ENCODE peak calls at places on chromosomes 6 and 20, in four cellular contexts. E is endothelial cell, A is A673, K is A549. D is an unnamed sample.

GRCh38 chr20:53716385-53716784 is 122.7 kb upstream of the ZNF217 start:
- DNase-seq in A (no peak), E (no peak), K (no peak), D (no peak)

GRCh38 chr6:139147628-139148027 is 12.7 kb downstream of the HECA start:
- DNase-seq in K (no peak), E (no peak), A (no peak), D (no peak)

GRCh38 chr20:25083141-25083772 is 1.3 kb upstream of the VSX1 start:
- DNase-seq in K (no peak), A (no peak), E (no peak), D (no peak)

GRCh38 chr6:37038297-37039198 is 33.1 kb downstream of the FGD2 start:
- DNase-seq in A (no peak), E (no peak), K (no peak), D (no peak)

GRCh38 chr6:138492113-138492512 is 7.2 kb downstream of the NHSL1 start:
- DNase-seq in K (no peak), A (no peak), E (no peak), D (no peak)

GRCh38 chr6:32393660-32394420 is 13.1 kb downstream of the BTNL2 start:
- DNase-seq in A (peak; percentile 61), K (no peak), E (peak; percentile 36), D (no peak)

GRCh38 chr20:3805594-3806264 is 9.6 kb downstream of the CDC25B start:
- DNase-seq in A (no peak), E (no peak), K (peak; percentile 72), D (no peak)

GRCh38 chr6:30544666-30545272 is 11.5 kb downstream of the GNL1 start:
- DNase-seq in K (peak; percentile 50), A (peak; percentile 76), E (no peak), D (peak; percentile 53)

GRCh38 chr20:38202982-38203293 is 37.9 kb upstream of the TGM2 start:
- DNase-seq in K (no peak), A (no peak), E (no peak), D (no peak)

GRCh38 chr6:79468116-79468515 is 69.1 kb downstream of the LCA5 start:
- DNase-seq in K (no peak), A (no peak), E (no peak), D (no peak)

GRCh38 chr6:54291738-54292137 is 16.5 kb upstream of the TINAG start:
- DNase-seq in E (no peak), K (no peak), A (peak; percentile 90), D (peak; percentile 32)

GRCh38 chr20:396619-397431 is 11.3 kb upstream of the RBCK1 start:
- DNase-seq in K (no peak), E (no peak), A (no peak), D (no peak)
- TF ChIP-seq CTCF in K (no peak), E (no peak), A (no peak), D (no peak)

GRCh38 chr6:134063121-134063965 is 10.9 kb upstream of the SLC2A12 start:
- DNase-seq in A (no peak), E (no peak), K (no peak), D (no peak)
- TF ChIP-seq CTCF in A (no peak), E (no peak), K (no peak), D (no peak)

DNA sequence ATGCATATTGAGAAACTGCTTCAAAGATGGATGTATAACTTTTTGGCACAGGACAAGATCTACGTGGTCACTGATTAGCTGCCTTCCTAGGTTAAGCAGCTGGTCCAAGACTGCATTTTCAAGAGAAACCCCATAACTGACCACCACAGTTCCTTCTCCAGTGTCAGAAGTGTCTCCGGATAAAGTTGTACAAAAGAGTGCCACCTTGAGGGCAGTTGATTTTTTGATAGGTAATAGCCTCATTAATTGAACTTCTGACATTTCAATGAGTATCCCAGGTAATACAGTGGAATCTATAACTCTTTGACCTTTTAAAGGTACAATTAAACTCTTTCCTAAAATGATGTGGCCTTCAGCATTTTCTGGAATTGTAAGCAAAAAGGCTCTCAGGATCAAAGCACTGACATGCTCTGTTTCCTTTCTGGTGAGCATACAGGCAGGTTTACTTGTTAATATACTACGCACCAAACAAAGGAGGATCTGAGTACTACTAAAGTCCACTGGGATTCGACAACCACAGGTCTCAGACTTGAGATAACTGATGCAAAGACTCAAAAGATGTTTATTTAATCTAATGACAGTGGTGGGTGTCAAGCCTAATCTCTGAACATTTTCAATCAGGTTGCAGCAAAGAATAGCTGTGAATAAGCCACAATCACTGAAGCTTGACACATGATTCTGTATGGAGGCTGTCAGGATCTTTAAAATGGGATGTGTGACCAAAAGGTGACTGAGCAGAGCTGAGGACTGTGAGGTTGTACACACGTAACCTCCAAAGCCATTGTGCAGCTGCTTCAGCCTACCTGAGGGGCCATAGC is 21.2 kb downstream of the MKKS start:
- DNase-seq in K (peak; percentile 55), E (no peak), A (no peak), D (no peak)
- TF ChIP-seq CTCF in K (peak; percentile 78), E (no peak), A (peak; percentile 43), D (no peak)

GRCh38 chr6:157314705-157315321 is 8.5 kb downstream of the TMEM242 start:
- DNase-seq in E (no peak), A (peak; percentile 78), K (peak; percentile 60), D (peak; percentile 70)
- TF ChIP-seq CTCF in E (peak; percentile 61), A (peak; percentile 88), K (peak; percentile 94), D (peak; percentile 78)

GRCh38 chr6:141677598-141678211 is 455.0 kb upstream of the GJE1 start:
- DNase-seq in K (peak; percentile 30), A (peak; percentile 76), E (peak; percentile 12), D (no peak)

DNA sequence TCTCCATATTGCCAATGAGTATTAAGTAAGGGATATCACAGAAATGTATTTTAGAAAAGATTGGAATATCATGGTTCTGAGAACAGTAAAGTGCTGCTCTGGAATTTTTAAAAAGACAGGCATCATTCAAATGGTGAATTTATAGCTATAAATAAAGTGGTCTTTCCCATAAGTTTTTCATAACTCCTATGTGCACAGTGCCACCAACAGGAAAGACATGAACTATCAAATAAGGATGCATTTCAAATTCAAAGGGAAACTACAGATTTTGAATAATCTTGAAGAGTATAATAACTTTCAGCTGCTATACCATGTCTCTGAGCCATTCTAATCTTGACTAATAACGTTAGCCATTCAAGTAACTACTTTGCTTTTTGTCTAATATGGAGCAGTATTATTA is 456.8 kb upstream of the GJE1 start:
- DNase-seq in K (peak; percentile 1), A (peak; percentile 80), E (no peak), D (no peak)
- TF ChIP-seq CTCF in K (peak; percentile 30), A (peak; percentile 68), E (no peak), D (no peak)

DNA sequence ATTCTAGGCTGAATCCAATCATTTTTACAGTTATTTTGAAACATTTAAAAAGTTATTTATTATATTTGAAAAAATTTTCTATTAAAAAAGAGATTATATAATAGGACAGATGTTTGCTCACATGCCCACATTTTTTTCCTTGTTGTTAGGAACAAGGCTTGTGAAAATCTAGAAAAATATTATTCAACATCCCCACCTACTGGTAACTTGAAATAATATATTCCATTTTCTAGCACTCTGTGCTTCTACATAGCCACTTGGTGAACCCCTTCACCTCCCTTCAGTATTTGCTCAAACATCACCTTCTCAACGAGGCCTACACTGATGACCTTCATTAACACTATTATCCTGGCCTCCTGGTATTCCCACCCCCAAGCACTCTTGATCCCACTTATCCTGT is 18.4 kb upstream of the GPRC6A start:
- DNase-seq in K (peak; percentile 23), A (peak; percentile 50), E (no peak), D (peak; percentile 5)
- TF ChIP-seq CTCF in K (peak; percentile 39), A (peak; percentile 42), E (peak; percentile 15), D (peak; percentile 28)

GRCh38 chr6:110621061-110621460 is 144.6 kb upstream of the SLC22A16 start:
- DNase-seq in E (no peak), K (no peak), A (no peak), D (no peak)

GRCh38 chr6:110619275-110619908 is 143.0 kb upstream of the SLC22A16 start:
- DNase-seq in K (no peak), A (no peak), E (no peak), D (no peak)

GRCh38 chr6:110617057-110617456 is 140.6 kb upstream of the SLC22A16 start:
- DNase-seq in A (no peak), E (no peak), K (no peak), D (peak; percentile 26)

GRCh38 chr6:110620065-110620464 is 143.7 kb upstream of the SLC22A16 start:
- DNase-seq in K (no peak), A (no peak), E (no peak), D (no peak)

GRCh38 chr6:110618591-110619267 is 142.3 kb upstream of the SLC22A16 start:
- DNase-seq in A (no peak), K (peak; percentile 29), E (peak; percentile 26), D (no peak)
- TF ChIP-seq CTCF in A (peak; percentile 32), K (peak; percentile 27), E (peak; percentile 42), D (peak; percentile 9)

GRCh38 chr6:35388772-35389352 is 46.5 kb downstream of the PPARD start:
- DNase-seq in E (no peak), A (no peak), K (no peak), D (no peak)

GRCh38 chr6:35392111-35392702 is 49.8 kb downstream of the PPARD start:
- DNase-seq in E (no peak), A (no peak), K (no peak), D (no peak)

GRCh38 chr6:35388023-35388422 is 45.7 kb downstream of the PPARD start:
- DNase-seq in A (no peak), K (no peak), E (no peak), D (no peak)

GRCh38 chr6:35392773-35393672 is 50.7 kb downstream of the PPARD start:
- DNase-seq in E (no peak), K (no peak), A (no peak), D (no peak)

DNA sequence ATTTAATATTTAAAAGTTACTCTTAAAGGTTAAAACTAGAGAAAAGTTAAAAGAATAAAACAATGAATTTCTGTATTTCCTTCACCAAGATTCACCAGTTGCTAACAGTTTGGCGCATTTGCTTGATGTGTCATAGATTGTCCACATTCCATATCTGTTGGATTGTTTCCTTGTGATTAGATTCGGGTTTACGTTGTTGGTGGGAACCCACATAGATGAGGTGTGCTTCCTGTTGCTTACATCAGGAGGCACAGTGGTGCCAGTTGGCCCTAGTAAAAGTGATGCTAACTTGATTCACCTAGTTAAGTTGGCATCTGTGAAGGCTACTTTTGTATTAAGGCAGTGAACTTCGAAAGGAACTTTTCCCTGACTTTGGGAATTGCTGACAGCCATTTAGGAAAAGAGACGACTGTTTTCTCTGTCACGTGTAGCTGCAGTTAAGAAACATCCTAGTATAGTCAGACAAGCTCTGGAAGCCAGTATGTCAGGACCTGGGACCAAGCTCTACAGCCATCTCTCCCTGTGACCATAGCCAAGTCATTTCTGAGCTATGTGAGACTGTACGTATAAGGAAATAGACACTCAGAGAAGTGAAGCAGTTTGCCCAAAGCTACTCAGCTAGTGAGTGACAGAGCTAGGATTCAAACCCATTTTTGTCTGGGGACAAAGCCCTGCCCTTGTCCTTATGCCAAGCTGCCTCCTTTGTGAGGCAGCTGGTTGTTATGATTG is 49.0 kb downstream of the PPARD start:
- DNase-seq in A (no peak), K (peak; percentile 50), E (no peak), D (no peak)
- TF ChIP-seq CTCF in A (no peak), K (no peak), E (no peak), D (no peak)

GRCh38 chr6:2264932-2265331 is 19.5 kb upstream of the GMDS start:
- DNase-seq in E (no peak), A (no peak), K (no peak), D (no peak)
- TF ChIP-seq CTCF in E (no peak), A (no peak), K (no peak), D (no peak)

DNA sequence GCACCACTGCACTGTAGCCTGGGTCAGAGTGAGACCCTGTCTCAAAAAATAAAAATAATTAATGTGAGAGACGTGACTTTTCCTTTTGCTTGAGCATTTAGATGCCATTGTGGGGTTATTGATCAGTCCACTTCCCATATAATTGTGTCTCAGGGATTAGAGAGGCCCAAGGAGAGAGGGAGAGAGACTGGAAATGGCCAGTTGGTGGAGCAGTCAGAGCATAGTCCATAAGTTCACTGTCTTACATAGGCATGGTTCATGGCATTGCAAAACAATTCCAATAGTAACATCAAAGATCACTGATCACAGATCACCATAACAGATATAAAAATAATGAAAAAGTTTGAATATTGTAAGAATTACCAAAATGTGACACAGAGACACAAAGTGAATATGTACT is 15.2 kb upstream of the SDHAF4 start:
- DNase-seq in K (no peak), A (no peak), E (no peak), D (no peak)
- TF ChIP-seq CTCF in K (peak; percentile 8), A (no peak), E (no peak), D (no peak)

D was measured in GM10248.